ENCODE peak calls at places on chromosome 15, in seven cellular contexts. K, R, J, U, Q, H and E are unnamed samples.

GRCh38 chr15:94052711-94053110 is 178.7 kb upstream of the MCTP2 start:
- DNase-seq in K (no peak), R (no peak), J (no peak), U (no peak), Q (no peak), H (no peak), E (no peak)

GRCh38 chr15:72445426-72445825 is 28.7 kb upstream of the ARIH1 start:
- DNase-seq in K (no peak), R (no peak), J (no peak), U (no peak), Q (no peak), H (peak), E (peak)

GRCh38 chr15:52186651-52187486 is 4.3 kb downstream of the GNB5 start:
- DNase-seq in K (peak), R (no peak), J (no peak), U (no peak), Q (no peak), H (no peak), E (no peak)

GRCh38 chr15:51006336-51006985 is 88.2 kb downstream of the TNFAIP8L3 start:
- DNase-seq in K (no peak), R (no peak), J (no peak), U (no peak), Q (no peak), H (no peak), E (no peak)

GRCh38 chr15:85296615-85297402 is 83.6 kb upstream of the AKAP13 start:
- DNase-seq in K (peak), R (no peak), J (peak), U (peak), Q (peak), H (peak), E (peak)

GRCh38 chr15:57033715-57034439 is 115.4 kb downstream of the TCF12 start:
- DNase-seq in K (no peak), R (no peak), J (no peak), U (no peak), Q (no peak), H (no peak), E (no peak)

GRCh38 chr15:52115598-52116427 is 3.2 kb upstream of the BCL2L10 start:
- DNase-seq in K (peak), R (no peak), J (peak), U (no peak), Q (no peak), H (no peak), E (no peak)

GRCh38 chr15:27408428-27408827 is 437.4 kb downstream of the GABRG3 start:
- DNase-seq in K (no peak), R (no peak), J (no peak), U (no peak), Q (no peak), H (no peak), E (no peak)

GRCh38 chr15:81279621-81280051 is 44.3 kb downstream of the STARD5 start:
- DNase-seq in K (no peak), R (no peak), J (no peak), U (no peak), Q (no peak), H (no peak), E (no peak)

GRCh38 chr15:38864827-38865604 is 300.4 kb upstream of the RASGRP1 start:
- DNase-seq in K (peak), R (peak), J (no peak), U (no peak), Q (peak), H (no peak), E (no peak)

GRCh38 chr15:93189562-93189961 is 100.6 kb upstream of the RGMA start:
- DNase-seq in K (no peak), R (no peak), J (no peak), U (no peak), Q (no peak), H (peak), E (no peak)

GRCh38 chr15:63133786-63134185 is 12.1 kb downstream of the LACTB start:
- DNase-seq in K (peak), R (no peak), J (no peak), U (no peak), Q (no peak), H (no peak), E (no peak)

GRCh38 chr15:42456971-42457370 is 34.0 kb downstream of the ZNF106 start:
- DNase-seq in K (peak), R (no peak), J (no peak), U (no peak), Q (no peak), H (no peak), E (no peak)

GRCh38 chr15:23869391-23869790 is 182.3 kb upstream of the NDN start:
- DNase-seq in K (no peak), R (peak), J (peak), U (no peak), Q (no peak), H (no peak), E (no peak)

GRCh38 chr15:75043509-75044257 is 20.3 kb downstream of the PPCDC start:
- DNase-seq in K (peak), R (peak), J (peak), U (peak), Q (peak), H (no peak), E (no peak)
- H3K4me3 ChIP-seq in K (peak), R (peak), J (no peak), U (peak), Q (no peak), H (no peak), E (no peak)

GRCh38 chr15:40939909-40940801 is 11.0 kb downstream of the DLL4 start:
- DNase-seq in K (peak), R (peak), J (no peak), U (peak), Q (no peak), H (no peak), E (no peak)
- H3K4me3 ChIP-seq in K (no peak), R (peak), J (no peak), U (peak), Q (no peak), H (no peak), E (no peak)

GRCh38 chr15:101124731-101125558 is 126.9 kb downstream of the CHSY1 start:
- DNase-seq in K (peak), R (no peak), J (no peak), U (no peak), Q (no peak), H (no peak), E (no peak)
- H3K4me3 ChIP-seq in K (no peak), R (no peak), J (no peak), U (no peak), Q (no peak), H (no peak), E (no peak)

GRCh38 chr15:95262866-95263564 is 1031.7 kb downstream of the MCTP2 start:
- DNase-seq in K (peak), R (no peak), J (no peak), U (no peak), Q (no peak), H (no peak), E (no peak)

GRCh38 chr15:95259513-95259912 is 1028.2 kb downstream of the MCTP2 start:
- DNase-seq in K (peak), R (peak), J (peak), U (peak), Q (peak), H (peak), E (peak)

GRCh38 chr15:95261546-95261945 is 1030.2 kb downstream of the MCTP2 start:
- DNase-seq in K (no peak), R (no peak), J (no peak), U (no peak), Q (no peak), H (no peak), E (no peak)

GRCh38 chr15:95260856-95261255 is 1029.5 kb downstream of the MCTP2 start:
- DNase-seq in K (no peak), R (no peak), J (no peak), U (no peak), Q (no peak), H (no peak), E (no peak)

GRCh38 chr15:95259965-95260364 is 1028.6 kb downstream of the MCTP2 start:
- DNase-seq in K (no peak), R (no peak), J (no peak), U (peak), Q (no peak), H (no peak), E (no peak)
- H3K4me3 ChIP-seq in K (no peak), R (no peak), J (no peak), U (no peak), Q (no peak), H (no peak), E (no peak)

GRCh38 chr15:37104413-37105392 is 4.4 kb upstream of the MEIS2 start:
- DNase-seq in K (no peak), R (no peak), J (no peak), U (no peak), Q (no peak), H (no peak), E (no peak)

GRCh38 chr15:37107754-37108724 is 7.7 kb upstream of the MEIS2 start:
- DNase-seq in K (no peak), R (no peak), J (no peak), U (no peak), Q (no peak), H (no peak), E (no peak)

GRCh38 chr15:37107071-37107753 is 6.9 kb upstream of the MEIS2 start:
- DNase-seq in K (no peak), R (no peak), J (no peak), U (no peak), Q (peak), H (no peak), E (no peak)

GRCh38 chr15:37105795-37106333 is 5.5 kb upstream of the MEIS2 start:
- DNase-seq in K (no peak), R (no peak), J (no peak), U (no peak), Q (no peak), H (no peak), E (no peak)

DNA sequence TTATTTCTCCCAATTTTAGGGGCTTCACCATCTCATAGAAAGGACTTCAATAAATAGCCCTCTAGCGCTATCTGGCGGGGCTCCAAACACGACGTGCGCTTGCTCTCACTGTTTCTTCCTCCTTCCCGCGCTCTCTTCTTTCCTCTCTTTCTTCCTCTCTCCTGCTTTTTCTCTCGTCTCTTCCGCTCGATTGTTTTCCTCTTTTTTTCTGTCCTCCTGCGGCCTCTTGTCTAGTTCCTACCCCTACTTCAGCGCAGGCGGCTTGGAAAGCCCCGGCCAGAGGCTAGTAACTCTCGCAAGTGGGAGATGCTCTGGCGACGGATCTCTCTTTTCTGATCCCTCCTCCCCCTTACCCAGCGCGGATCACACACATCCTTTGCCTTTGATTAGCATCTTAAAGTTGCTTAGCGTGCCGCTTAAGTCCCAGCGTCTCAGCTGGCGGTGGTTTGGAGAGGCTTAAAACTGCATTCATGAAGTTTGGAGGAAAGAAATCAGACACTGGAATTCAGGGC is 6.2 kb upstream of the MEIS2 start:
- DNase-seq in K (peak), R (peak), J (no peak), U (peak), Q (peak), H (peak), E (peak)
- H3K4me3 ChIP-seq in K (peak), R (peak), J (no peak), U (no peak), Q (peak), H (peak), E (no peak)